ENCODE peak calls at places on chromosome 14, in six cellular contexts. One of them, this sample, is unnamed.

GRCh38 chr14:88823968-88824313 is 510 bp upstream of the TTC8 start:
- ATAC-seq in activated T-cell treated with anti-CD3 and anti-CD28 coated beads, Interleukin-2, amount 50 U/mL, for 72 hours: no peak
- ATAC-seq in left ventricle myocardium superior: no peak
- ATAC-seq in stimulated activated memory B cell treated with anti-CD40 and anti-IgM and Interleukin-4, amounts not matched to agents 10 μg/mL and 1 μg/mL and 100 μg/mL, for 72 hours: no peak
- ATAC-seq in body of pancreas: peak
- ATAC-seq in IMR-90: no peak
- ATAC-seq in this sample: no peak

GRCh38 chr14:37124617-37125016 is 47.8 kb downstream of the SLC25A21 start:
- ATAC-seq in stimulated activated memory B cell treated with anti-CD40 and anti-IgM and Interleukin-4, amounts not matched to agents 10 μg/mL and 1 μg/mL and 100 μg/mL, for 72 hours: no peak
- ATAC-seq in IMR-90: no peak
- ATAC-seq in body of pancreas: no peak
- ATAC-seq in left ventricle myocardium superior: no peak
- ATAC-seq in activated T-cell treated with anti-CD3 and anti-CD28 coated beads, Interleukin-2, amount 50 U/mL, for 72 hours: no peak
- ATAC-seq in this sample: no peak

GRCh38 chr14:48925184-48925583 is 661.0 kb downstream of the RPS29 start:
- ATAC-seq in left ventricle myocardium superior: no peak
- ATAC-seq in IMR-90: no peak
- ATAC-seq in activated T-cell treated with anti-CD3 and anti-CD28 coated beads, Interleukin-2, amount 50 U/mL, for 72 hours: no peak
- ATAC-seq in body of pancreas: no peak
- ATAC-seq in stimulated activated memory B cell treated with anti-CD40 and anti-IgM and Interleukin-4, amounts not matched to agents 10 μg/mL and 1 μg/mL and 100 μg/mL, for 72 hours: no peak
- ATAC-seq in this sample: no peak

GRCh38 chr14:75183225-75183624 is 6.8 kb upstream of the TMED10 start:
- ATAC-seq in body of pancreas: peak
- ATAC-seq in stimulated activated memory B cell treated with anti-CD40 and anti-IgM and Interleukin-4, amounts not matched to agents 10 μg/mL and 1 μg/mL and 100 μg/mL, for 72 hours: no peak
- ATAC-seq in IMR-90: peak
- ATAC-seq in left ventricle myocardium superior: no peak
- ATAC-seq in activated T-cell treated with anti-CD3 and anti-CD28 coated beads, Interleukin-2, amount 50 U/mL, for 72 hours: no peak
- ATAC-seq in this sample: peak

GRCh38 chr14:47929334-47929733 is 253.9 kb upstream of the MDGA2 start:
- ATAC-seq in activated T-cell treated with anti-CD3 and anti-CD28 coated beads, Interleukin-2, amount 50 U/mL, for 72 hours: no peak
- ATAC-seq in stimulated activated memory B cell treated with anti-CD40 and anti-IgM and Interleukin-4, amounts not matched to agents 10 μg/mL and 1 μg/mL and 100 μg/mL, for 72 hours: peak
- ATAC-seq in left ventricle myocardium superior: no peak
- ATAC-seq in IMR-90: no peak
- ATAC-seq in body of pancreas: no peak
- ATAC-seq in this sample: no peak

GRCh38 chr14:77589099-77589498 is 27.3 kb downstream of the SPTLC2 start:
- ATAC-seq in IMR-90: no peak
- ATAC-seq in stimulated activated memory B cell treated with anti-CD40 and anti-IgM and Interleukin-4, amounts not matched to agents 10 μg/mL and 1 μg/mL and 100 μg/mL, for 72 hours: no peak
- ATAC-seq in body of pancreas: no peak
- ATAC-seq in activated T-cell treated with anti-CD3 and anti-CD28 coated beads, Interleukin-2, amount 50 U/mL, for 72 hours: no peak
- ATAC-seq in left ventricle myocardium superior: no peak
- ATAC-seq in this sample: no peak

GRCh38 chr14:62602712-62603111 is 442.5 kb downstream of the KCNH5 start:
- ATAC-seq in activated T-cell treated with anti-CD3 and anti-CD28 coated beads, Interleukin-2, amount 50 U/mL, for 72 hours: no peak
- ATAC-seq in IMR-90: no peak
- ATAC-seq in body of pancreas: no peak
- ATAC-seq in stimulated activated memory B cell treated with anti-CD40 and anti-IgM and Interleukin-4, amounts not matched to agents 10 μg/mL and 1 μg/mL and 100 μg/mL, for 72 hours: no peak
- ATAC-seq in left ventricle myocardium superior: no peak
- ATAC-seq in this sample: no peak

GRCh38 chr14:97379091-97379531 is 581.9 kb downstream of the VRK1 start:
- ATAC-seq in body of pancreas: no peak
- ATAC-seq in IMR-90: no peak
- ATAC-seq in activated T-cell treated with anti-CD3 and anti-CD28 coated beads, Interleukin-2, amount 50 U/mL, for 72 hours: no peak
- ATAC-seq in stimulated activated memory B cell treated with anti-CD40 and anti-IgM and Interleukin-4, amounts not matched to agents 10 μg/mL and 1 μg/mL and 100 μg/mL, for 72 hours: no peak
- ATAC-seq in left ventricle myocardium superior: no peak
- ATAC-seq in this sample: no peak

GRCh38 chr14:66114071-66114470 is 372.1 kb upstream of the CCDC196 start:
- ATAC-seq in stimulated activated memory B cell treated with anti-CD40 and anti-IgM and Interleukin-4, amounts not matched to agents 10 μg/mL and 1 μg/mL and 100 μg/mL, for 72 hours: no peak
- ATAC-seq in IMR-90: no peak
- ATAC-seq in left ventricle myocardium superior: no peak
- ATAC-seq in body of pancreas: no peak
- ATAC-seq in activated T-cell treated with anti-CD3 and anti-CD28 coated beads, Interleukin-2, amount 50 U/mL, for 72 hours: no peak
- ATAC-seq in this sample: no peak